ENCODE peak calls at places on chromosomes 7 and 10, in six cellular contexts. F, N, G, W, U and J are unnamed samples.

GRCh38 chr10:122499012-122499411 is 37.7 kb downstream of the HTRA1 start:
- DNase-seq in W (no peak), F (no peak), N (no peak), U (no peak), G (no peak), J (no peak)

GRCh38 chr7:107609861-107610260 is 29.8 kb downstream of the BCAP29 start:
- DNase-seq in W (no peak), G (no peak), F (no peak), U (no peak), N (no peak), J (no peak)

GRCh38 chr7:120412665-120413064 is 139.7 kb downstream of the KCND2 start:
- DNase-seq in W (no peak), N (no peak), G (no peak), U (no peak), F (no peak), J (no peak)

GRCh38 chr10:99656199-99657064 is 2.9 kb upstream of the ENTPD7 start:
- DNase-seq in U (no peak), W (no peak), N (no peak), F (no peak), G (no peak), J (no peak)

GRCh38 chr10:20674870-20675385 is 222.2 kb downstream of the NEBL start:
- DNase-seq in N (no peak), G (no peak), W (no peak), F (no peak), U (no peak), J (peak)

GRCh38 chr7:22858640-22859561 is 36.3 kb upstream of the TOMM7 start:
- DNase-seq in G (no peak), W (peak), N (no peak), F (no peak), U (no peak), J (peak)

GRCh38 chr7:130070900-130071622 is 727 bp downstream of the KLHDC10 start:
- DNase-seq in G (no peak), F (no peak), U (no peak), N (no peak), W (peak), J (no peak)

GRCh38 chr7:124780056-124780455 is 14.5 kb upstream of the GPR37 start:
- DNase-seq in W (no peak), F (no peak), N (no peak), U (no peak), G (no peak), J (no peak)

GRCh38 chr7:107432261-107432660 is 37.6 kb upstream of the GPR22 start:
- DNase-seq in U (no peak), N (no peak), F (no peak), G (no peak), W (no peak), J (no peak)

GRCh38 chr7:25802473-25802872 is 349.5 kb upstream of the NFE2L3 start:
- DNase-seq in G (no peak), W (no peak), N (no peak), F (no peak), U (no peak), J (no peak)

DNA sequence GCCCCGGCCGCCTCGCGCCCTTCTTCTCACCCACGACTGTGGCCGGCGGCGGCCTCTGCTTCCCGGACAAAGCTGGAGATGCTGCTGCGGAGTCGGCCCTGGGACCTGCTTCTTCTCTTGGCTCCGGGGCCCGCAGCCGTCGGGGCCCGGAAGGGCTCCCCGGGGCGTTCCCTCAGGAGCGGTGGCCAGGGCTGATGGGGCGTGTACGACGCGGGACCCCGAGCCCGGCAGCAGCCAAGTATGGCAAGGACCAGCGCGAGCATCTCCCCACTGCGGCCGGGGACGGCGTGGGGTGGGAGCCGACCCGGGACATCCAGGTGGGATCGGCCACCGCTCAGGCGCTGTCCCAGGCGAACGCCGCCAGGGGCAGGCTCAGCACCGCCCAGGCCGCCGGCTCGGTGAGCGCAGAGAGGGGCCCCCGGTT is 27.6 kb upstream of the BMS1 start:
- DNase-seq in W (no peak), G (no peak), U (no peak), F (no peak), N (no peak), J (no peak)
- H3K4me3 ChIP-seq in W (peak), G (peak), U (peak), F (peak), N (no peak), J (no peak)

GRCh38 chr7:110130669-110131068 is 960.3 kb upstream of the LRRN3 start:
- DNase-seq in F (no peak), N (no peak), W (peak), G (no peak), U (no peak), J (no peak)
- TF ChIP-seq CTCF in F (no peak), N (no peak), W (peak), G (no peak), U (no peak), J (no peak)

GRCh38 chr7:95780665-95781064 is 8.3 kb downstream of the DYNC1I1 start:
- DNase-seq in W (peak), F (no peak), N (no peak), U (no peak), G (no peak), J (no peak)

GRCh38 chr7:95776561-95777185 is 4.3 kb downstream of the DYNC1I1 start:
- DNase-seq in G (no peak), N (no peak), W (no peak), F (no peak), U (no peak), J (no peak)

GRCh38 chr7:95781967-95782586 is 9.7 kb downstream of the DYNC1I1 start:
- DNase-seq in U (no peak), W (no peak), N (no peak), F (no peak), G (no peak), J (no peak)

GRCh38 chr7:95772771-95773581 is 622 bp downstream of the DYNC1I1 start:
- DNase-seq in U (no peak), N (peak), F (peak), W (peak), G (peak), J (peak)

GRCh38 chr7:95777266-95777665 is 4.9 kb downstream of the DYNC1I1 start:
- DNase-seq in U (no peak), F (no peak), G (no peak), W (no peak), N (no peak), J (no peak)
- H3K4me3 ChIP-seq in U (no peak), F (no peak), G (no peak), W (no peak), N (no peak), J (no peak)

GRCh38 chr7:5429857-5430611 is 6.4 kb upstream of the TNRC18 start:
- DNase-seq in W (peak), N (peak), F (no peak), U (no peak), G (peak), J (peak)

GRCh38 chr7:5430612-5430947 is 6.9 kb upstream of the TNRC18 start:
- DNase-seq in W (no peak), F (no peak), U (no peak), N (no peak), G (peak), J (no peak)

GRCh38 chr7:5426226-5426475 is 2.5 kb upstream of the TNRC18 start:
- DNase-seq in N (no peak), U (no peak), F (no peak), W (peak), G (no peak), J (peak)

GRCh38 chr7:5429253-5429856 is 5.7 kb upstream of the TNRC18 start:
- DNase-seq in N (peak), U (no peak), G (peak), W (peak), F (no peak), J (no peak)

GRCh38 chr7:5428470-5429252 is 5.0 kb upstream of the TNRC18 start:
- DNase-seq in W (peak), U (peak), G (peak), F (no peak), N (peak), J (peak)
- TF ChIP-seq CTCF in W (peak), U (no peak), G (no peak), F (no peak), N (peak), J (peak)

DNA sequence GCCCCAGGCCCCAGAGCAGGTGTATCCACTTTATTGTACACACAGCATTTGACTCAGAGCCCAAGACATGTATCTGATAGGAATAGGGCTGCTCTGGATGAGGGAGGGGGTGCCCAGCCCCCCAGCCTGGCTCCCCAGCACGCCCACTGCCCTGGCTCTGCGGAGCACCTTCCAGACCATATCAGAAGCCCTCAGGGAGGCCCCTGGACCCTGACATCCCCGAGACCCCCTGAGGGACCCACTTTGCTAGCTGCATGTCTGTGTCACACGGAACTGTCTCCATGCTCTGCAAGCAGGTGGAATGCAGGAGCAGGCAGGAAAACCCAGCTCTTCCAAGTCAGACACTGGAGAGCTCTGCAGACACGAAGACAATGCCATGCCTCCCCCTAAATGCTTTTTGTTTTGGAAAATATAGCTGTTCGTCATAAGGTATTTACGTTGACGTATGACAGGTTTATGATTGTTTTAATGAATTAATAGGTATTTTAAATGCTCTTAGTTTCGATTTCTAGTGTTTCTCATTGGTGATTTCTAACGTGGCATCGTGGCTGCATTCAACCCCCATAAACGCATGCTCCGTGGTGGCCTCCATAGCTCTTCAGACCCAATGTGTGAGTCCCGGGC is 92.8 kb upstream of the INSIG1 start:
- DNase-seq in G (no peak), U (no peak), F (no peak), N (no peak), W (no peak), J (no peak)
- H3K4me3 ChIP-seq in G (peak), U (no peak), F (peak), N (no peak), W (peak), J (no peak)

GRCh38 chr10:93039110-93039509 is 21.5 kb upstream of the CYP26C1 start:
- DNase-seq in G (no peak), F (no peak), N (no peak), U (no peak), W (no peak), J (peak)

GRCh38 chr10:93034426-93034825 is 26.2 kb upstream of the CYP26C1 start:
- DNase-seq in G (no peak), U (no peak), F (no peak), W (peak), N (no peak), J (no peak)

DNA sequence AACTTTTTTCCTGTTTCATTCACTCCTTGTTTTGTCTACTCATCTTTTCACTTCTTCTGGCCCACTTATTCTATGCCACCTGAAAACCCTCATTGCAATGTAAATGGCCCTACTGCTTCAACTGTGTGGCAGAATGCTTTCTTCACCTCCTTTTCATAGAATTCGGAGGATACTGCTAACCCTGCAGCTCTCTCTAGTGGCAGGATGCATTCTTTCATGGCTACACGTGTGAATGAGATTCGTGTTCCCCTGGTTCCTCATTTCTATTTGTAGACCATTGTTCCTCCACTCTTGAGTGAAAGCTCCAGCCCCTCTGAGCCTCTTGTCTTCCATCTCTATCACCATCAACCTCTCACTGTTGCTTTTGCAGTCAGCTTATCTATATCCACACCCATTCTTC is 20.9 kb upstream of the CYP26C1 start:
- DNase-seq in W (peak), U (no peak), N (no peak), G (no peak), F (no peak), J (peak)
- TF ChIP-seq CTCF in W (peak), U (peak), N (peak), G (no peak), F (peak), J (peak)

DNA sequence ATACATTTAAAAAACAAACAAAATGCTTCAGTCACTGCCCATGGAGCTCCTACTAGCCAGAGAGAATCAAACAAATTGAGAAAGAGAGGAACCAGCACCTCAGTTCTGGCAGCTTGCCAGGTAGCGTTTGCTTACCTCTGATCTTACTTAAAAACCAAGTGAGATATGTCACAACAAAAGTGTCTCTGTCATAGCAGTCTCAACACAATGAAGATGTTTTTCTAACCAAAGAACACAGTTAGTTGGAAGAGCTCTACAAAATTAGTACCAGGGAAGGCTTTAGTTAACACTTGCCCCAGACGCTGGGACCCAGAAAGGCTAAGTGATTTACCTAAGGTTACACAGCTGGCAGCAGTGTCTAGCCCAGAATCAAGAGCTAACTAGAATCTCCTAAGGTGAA is 3.4 kb downstream of the DOCK4 start:
- DNase-seq in U (no peak), W (peak), N (no peak), F (no peak), G (no peak), J (no peak)
- H3K4me3 ChIP-seq in U (peak), W (no peak), N (no peak), F (no peak), G (no peak), J (no peak)

DNA sequence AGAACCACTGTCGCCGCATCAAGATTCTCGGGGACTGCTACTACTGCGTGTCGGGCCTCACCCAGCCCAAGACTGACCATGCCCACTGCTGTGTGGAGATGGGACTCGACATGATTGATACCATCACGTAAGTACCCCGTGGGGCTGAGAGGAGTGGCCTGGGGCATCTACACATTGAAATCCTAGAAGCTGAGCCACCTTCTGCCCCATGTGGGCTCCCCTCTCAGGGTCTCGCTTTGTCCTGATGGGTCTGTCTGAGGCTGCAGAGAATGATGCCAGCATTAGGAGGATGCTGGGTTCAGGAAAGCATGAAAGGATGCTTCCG is 74.5 kb downstream of the ADCY1 start:
- DNase-seq in N (no peak), F (no peak), G (no peak), U (no peak), W (no peak), J (no peak)
- TF ChIP-seq CTCF in N (no peak), F (no peak), G (no peak), U (no peak), W (no peak), J (no peak)

GRCh38 chr7:36775673-36776072 is 51.4 kb upstream of the AOAH start:
- DNase-seq in G (no peak), W (no peak), F (no peak), N (no peak), U (no peak), J (no peak)

GRCh38 chr7:36777855-36778254 is 53.6 kb upstream of the AOAH start:
- DNase-seq in G (no peak), N (no peak), U (no peak), W (no peak), F (no peak), J (no peak)

GRCh38 chr7:36775061-36775631 is 50.9 kb upstream of the AOAH start:
- DNase-seq in W (no peak), U (no peak), F (no peak), N (no peak), G (no peak), J (no peak)

GRCh38 chr7:36781011-36781738 is 56.9 kb upstream of the AOAH start:
- DNase-seq in W (no peak), F (no peak), N (no peak), G (no peak), U (no peak), J (no peak)

DNA sequence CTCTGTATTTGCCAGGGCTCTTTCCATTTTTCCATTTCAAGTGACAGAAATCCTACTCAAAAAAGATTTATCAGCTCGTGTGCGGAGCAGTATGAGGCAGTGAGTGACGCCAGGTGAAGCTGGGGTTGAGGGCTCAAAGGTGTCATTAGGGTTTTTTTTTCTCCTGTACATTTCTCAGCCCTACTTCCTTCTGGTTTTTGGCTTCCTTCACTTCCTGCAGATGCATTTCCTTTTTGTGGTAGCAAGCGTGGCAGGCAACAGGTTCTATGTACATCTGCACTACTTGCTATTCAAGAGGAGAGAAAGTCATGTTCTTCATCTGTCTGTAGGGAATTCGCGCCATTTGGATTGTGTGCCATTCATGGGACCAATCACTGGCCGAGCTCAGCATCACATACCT is 52.8 kb upstream of the AOAH start:
- DNase-seq in N (no peak), W (no peak), G (no peak), F (no peak), U (no peak), J (no peak)
- H3K4me3 ChIP-seq in N (no peak), W (no peak), G (no peak), F (no peak), U (no peak), J (no peak)